ENCODE peak calls at places on chromosomes 12 and 14, in nine cellular contexts. U is kidney; O is fibroblast of lung; Y is CD4-positive, CD25-positive, alpha-beta regulatory T cell; K is IMR-90; P is A549; T is NT2/D1; D is PC-3; A is SJSA1. M is an unnamed sample.

GRCh38 chr14:36604757-36605505 is 22.5 kb upstream of the NKX2-8 start:
- DNase-seq in T (peak), A (no peak), U (no peak), K (peak), Y (peak), D (peak), O (peak), P (peak), M (peak)

GRCh38 chr14:56514663-56515371 is 64.8 kb upstream of the TMEM260 start:
- DNase-seq in P (peak), D (no peak), U (no peak), O (peak), T (no peak), K (peak), Y (no peak), A (no peak), M (peak)

GRCh38 chr12:124743479-124744272 is 120.0 kb downstream of the SCARB1 start:
- DNase-seq in T (no peak), P (no peak), A (no peak), U (no peak), Y (no peak), O (no peak), D (no peak), K (no peak), M (no peak)

GRCh38 chr12:17550011-17550410 is 540.0 kb downstream of the RERGL start:
- DNase-seq in T (no peak), O (no peak), U (no peak), P (no peak), K (no peak), A (no peak), D (no peak), Y (no peak), M (no peak)

GRCh38 chr14:31025335-31026075 is at the start of gene AP4S1:
- DNase-seq in D (peak), P (peak), Y (peak), T (peak), U (peak), A (no peak), O (peak), K (no peak), M (no peak)

GRCh38 chr12:88958961-88959360 is 378.7 kb upstream of the KITLG start:
- DNase-seq in T (no peak), K (no peak), Y (no peak), U (no peak), O (no peak), P (no peak), A (no peak), D (no peak), M (no peak)

GRCh38 chr12:49652921-49653520 is 29.7 kb downstream of the PRPF40B start:
- DNase-seq in O (no peak), D (no peak), T (no peak), A (no peak), Y (no peak), P (no peak), U (peak), K (no peak), M (no peak)

GRCh38 chr14:36556811-36557433 is 25.5 kb downstream of the NKX2-8 start:
- DNase-seq in D (peak), Y (peak), K (peak), A (no peak), O (peak), T (no peak), P (peak), U (no peak), M (peak)

GRCh38 chr12:90250766-90251165 is 542.1 kb upstream of the ATP2B1 start:
- DNase-seq in D (peak), K (no peak), O (peak), A (no peak), Y (no peak), U (no peak), P (no peak), T (no peak), M (peak)

GRCh38 chr12:124564232-124564958 is 3.0 kb downstream of the NCOR2 start:
- DNase-seq in P (no peak), U (peak), Y (no peak), O (no peak), K (no peak), T (no peak), D (no peak), A (no peak), M (no peak)

GRCh38 chr14:106802413-106803364 is 1276.3 kb downstream of the TMEM121 start:
- DNase-seq in P (peak), T (no peak), O (no peak), K (no peak), Y (no peak), A (no peak), D (no peak), U (no peak), M (no peak)

GRCh38 chr14:62027958-62028357 is 265.7 kb downstream of the SNAPC1 start:
- DNase-seq in O (no peak), P (no peak), T (no peak), Y (no peak), D (no peak), A (no peak), U (no peak), K (no peak), M (no peak)

GRCh38 chr12:116562090-116562489 is 2.9 kb downstream of the MAP1LC3B2 start:
- DNase-seq in O (no peak), Y (no peak), T (no peak), A (no peak), K (no peak), D (no peak), U (no peak), P (no peak), M (no peak)

GRCh38 chr14:102029956-102030355 is 56.9 kb downstream of the HSP90AA1 start:
- DNase-seq in D (peak), Y (no peak), O (peak), P (no peak), U (no peak), K (peak), T (no peak), A (no peak), M (peak)

GRCh38 chr12:102824218-102824835 is 92.7 kb downstream of the PAH start:
- DNase-seq in U (peak), O (no peak), A (peak), P (peak), K (peak), D (peak), Y (no peak), T (peak), M (peak)

GRCh38 chr14:99612065-99612736 is 8.2 kb upstream of the CCDC85C start:
- DNase-seq in O (no peak), Y (no peak), K (no peak), P (no peak), D (no peak), T (no peak), A (no peak), U (no peak), M (no peak)

GRCh38 chr12:21527451-21528180 is 1.5 kb downstream of the SPX start:
- DNase-seq in O (peak), K (peak), Y (peak), T (peak), D (peak), U (peak), A (peak), P (peak), M (peak)

GRCh38 chr12:121131941-121132341 is 735 bp upstream of the P2RX7 start:
- DNase-seq in O (no peak), D (no peak), P (no peak), A (no peak), K (no peak), T (no peak), Y (no peak), U (no peak), M (no peak)

GRCh38 chr14:49966304-49966809 is 73.5 kb downstream of the ARF6 start:
- DNase-seq in D (no peak), K (no peak), A (no peak), U (no peak), Y (no peak), O (peak), P (peak), T (no peak), M (no peak)

GRCh38 chr12:104682790-104683279 is 226.1 kb downstream of the CHST11 start:
- DNase-seq in U (no peak), A (no peak), T (no peak), P (no peak), D (no peak), O (no peak), K (no peak), Y (peak), M (no peak)

GRCh38 chr12:5733136-5733755 is 211.8 kb downstream of the ANO2 start:
- DNase-seq in O (no peak), Y (no peak), U (no peak), T (no peak), K (peak), D (no peak), P (no peak), A (no peak), M (no peak)

GRCh38 chr14:96434040-96434439 is 42.1 kb downstream of the AK7 start:
- DNase-seq in K (no peak), A (no peak), Y (no peak), O (no peak), U (no peak), T (no peak), P (no peak), D (no peak), M (no peak)

GRCh38 chr14:22561661-22562579 is 27.1 kb downstream of the DAD1 start:
- DNase-seq in P (no peak), D (no peak), O (no peak), T (no peak), K (no peak), Y (peak), A (no peak), U (no peak), M (no peak)

GRCh38 chr14:92074555-92074954 is 31.8 kb downstream of the ATXN3 start:
- DNase-seq in T (no peak), A (no peak), D (no peak), P (no peak), O (peak), Y (no peak), K (peak), U (no peak), M (peak)

GRCh38 chr14:87888136-87888999 is 104.6 kb downstream of the GALC start:
- DNase-seq in U (no peak), K (no peak), A (no peak), T (peak), D (peak), Y (peak), P (peak), O (peak), M (peak)

GRCh38 chr14:21106191-21106505 is 5.3 kb downstream of the TMEM253 start:
- DNase-seq in O (peak), T (no peak), Y (no peak), K (no peak), P (peak), D (no peak), U (no peak), A (no peak), M (peak)

GRCh38 chr12:128606970-128607369 is 216.8 kb downstream of the SLC15A4 start:
- DNase-seq in Y (no peak), T (no peak), A (no peak), P (no peak), O (no peak), K (no peak), U (no peak), D (no peak), M (no peak)

GRCh38 chr14:104639889-104640548 is 35.4 kb upstream of the TMEM179 start:
- DNase-seq in K (peak), T (peak), D (peak), P (peak), U (peak), A (no peak), O (peak), Y (peak), M (peak)

GRCh38 chr12:5262885-5263284 is 169.0 kb upstream of the NTF3 start:
- DNase-seq in U (no peak), O (no peak), P (no peak), Y (no peak), D (no peak), T (no peak), A (no peak), K (peak), M (no peak)

GRCh38 chr12:19799886-19800602 is 360.8 kb downstream of the AEBP2 start:
- DNase-seq in K (no peak), D (no peak), U (no peak), P (no peak), O (no peak), A (no peak), T (no peak), Y (no peak), M (no peak)

GRCh38 chr12:101666017-101666728 is 31.3 kb upstream of the CHPT1 start:
- DNase-seq in O (no peak), Y (no peak), D (no peak), A (no peak), K (no peak), P (no peak), T (no peak), U (no peak), M (no peak)

DNA sequence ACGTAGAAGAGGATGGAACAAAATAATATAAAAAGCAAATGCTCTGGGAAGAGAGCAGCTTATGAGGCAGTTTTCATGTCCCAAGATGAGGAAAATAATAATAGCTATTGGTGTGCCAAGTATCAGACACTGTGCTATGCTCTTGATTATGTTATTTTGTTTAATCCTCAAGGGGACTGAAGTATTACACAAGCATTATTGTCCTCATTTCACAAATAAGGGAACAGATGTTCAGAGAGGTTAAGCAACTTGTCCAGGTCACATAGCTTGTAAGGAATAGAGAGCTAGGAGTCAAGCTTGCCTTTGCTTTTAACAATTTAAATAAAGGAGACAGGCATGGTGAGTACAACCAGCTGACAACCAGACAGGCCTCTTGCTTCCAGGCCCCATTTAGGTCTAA is 26.9 kb upstream of the LTBP2 start:
- DNase-seq in Y (no peak), U (no peak), A (no peak), T (no peak), O (peak), P (no peak), D (no peak), K (no peak), M (peak)
- H3K4me3 ChIP-seq in Y (no peak), U (no peak), A (no peak), T (no peak), O (no peak), P (no peak), D (no peak), K (no peak), M (no peak)

GRCh38 chr12:57550628-57551549 is 1.0 kb downstream of the KIF5A start:
- DNase-seq in D (no peak), K (no peak), T (no peak), Y (no peak), U (no peak), A (peak), P (no peak), O (no peak), M (no peak)

GRCh38 chr12:57548488-57548887 is 1.4 kb upstream of the KIF5A start:
- DNase-seq in K (no peak), A (peak), O (no peak), Y (no peak), P (no peak), U (no peak), T (no peak), D (no peak), M (no peak)

GRCh38 chr12:57547366-57548315 is 649 bp upstream of the DCTN2 start:
- DNase-seq in D (no peak), P (no peak), O (no peak), U (no peak), T (no peak), Y (no peak), A (no peak), K (no peak), M (no peak)

GRCh38 chr12:57549909-57550627 is at the start of gene KIF5A:
- DNase-seq in Y (peak), T (no peak), U (peak), O (no peak), K (no peak), D (no peak), P (no peak), A (no peak), M (no peak)

DNA sequence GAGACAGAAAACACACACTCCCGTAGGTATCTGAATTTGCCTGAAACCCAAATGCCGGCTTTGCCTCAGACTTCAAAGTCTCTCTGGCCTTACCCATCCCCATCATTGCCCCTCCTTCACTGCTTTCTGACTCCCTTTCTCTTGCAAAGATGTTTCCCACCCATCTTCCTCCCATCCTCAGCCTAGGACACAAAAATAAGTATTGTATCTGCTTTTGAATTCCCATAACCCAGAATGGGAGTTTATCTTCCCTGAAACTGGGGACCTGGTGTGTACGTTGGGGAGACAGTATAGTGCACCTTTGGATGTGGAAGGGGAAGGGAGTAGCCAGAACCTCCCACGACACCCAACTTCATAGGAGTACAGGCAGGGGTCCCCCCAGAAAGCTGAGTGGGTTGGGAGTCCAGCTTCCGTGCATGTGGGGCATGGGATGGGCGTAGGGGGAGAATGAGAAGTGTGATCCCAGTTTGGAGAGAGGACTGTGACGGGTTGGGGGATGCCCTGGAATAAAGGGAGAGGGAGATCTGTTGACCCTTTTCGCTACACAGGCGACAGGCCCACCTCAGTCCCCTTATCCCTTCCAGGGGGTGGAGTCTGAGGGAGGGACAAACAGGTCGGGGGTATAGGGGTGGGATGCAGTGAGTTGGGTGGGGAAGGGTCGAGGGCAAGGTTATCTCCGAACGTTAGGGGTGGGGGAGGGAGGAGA is 488 bp upstream of the KIF5A start:
- DNase-seq in D (no peak), O (no peak), Y (no peak), K (no peak), P (no peak), T (no peak), A (no peak), U (no peak), M (no peak)
- H3K4me3 ChIP-seq in D (no peak), O (no peak), Y (no peak), K (peak), P (peak), T (peak), A (peak), U (peak), M (peak)

DNA sequence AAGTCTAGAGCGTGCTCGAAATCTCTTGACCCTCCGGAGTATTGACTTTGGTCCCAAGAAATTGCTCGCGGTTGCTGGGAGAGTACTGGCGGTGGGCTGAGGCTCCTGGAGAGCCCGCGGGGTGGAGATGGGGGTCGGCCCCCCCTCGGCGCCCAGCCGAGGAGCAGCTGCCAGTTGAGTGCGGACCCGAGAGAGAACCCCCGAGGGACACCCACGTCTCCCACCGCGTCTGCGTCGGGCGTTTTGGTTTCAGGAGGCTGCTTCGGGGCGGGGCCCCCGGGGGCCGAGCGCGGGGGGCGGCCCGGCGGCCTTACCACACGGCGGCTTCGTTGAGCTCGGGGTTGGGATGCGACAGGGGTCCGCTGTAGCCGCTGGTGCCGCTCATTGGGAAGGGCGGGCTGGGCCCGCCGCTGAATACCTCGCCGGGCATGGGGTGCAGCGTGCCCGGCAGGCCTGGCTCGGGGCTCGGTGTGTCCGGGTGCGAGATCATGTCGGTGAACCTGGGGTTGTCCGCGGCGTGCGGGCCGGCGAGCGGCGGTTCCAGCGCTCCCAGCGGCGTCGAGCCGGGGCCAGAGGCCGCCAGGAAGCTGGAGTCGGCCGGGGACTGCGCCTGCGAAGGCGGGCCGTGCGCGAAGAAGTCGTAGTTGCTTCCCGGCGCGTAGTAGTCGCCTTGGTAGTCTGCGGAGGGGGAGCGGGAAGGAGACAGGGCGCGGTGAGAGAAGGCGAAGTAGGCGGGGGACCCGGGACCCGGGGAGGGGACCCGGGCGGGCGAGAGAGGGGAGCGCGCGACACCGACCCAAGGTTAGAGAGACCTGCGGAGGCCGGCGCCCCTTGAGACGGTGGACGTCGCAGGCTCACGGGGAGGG is 8.6 kb downstream of the LHX5 start:
- DNase-seq in D (no peak), U (peak), Y (no peak), P (no peak), O (no peak), A (no peak), K (no peak), T (no peak), M (no peak)
- H3K4me3 ChIP-seq in D (no peak), U (no peak), Y (no peak), P (peak), O (no peak), A (no peak), K (no peak), T (peak), M (no peak)

GRCh38 chr12:12723147-12723680 is 6.0 kb downstream of the CDKN1B start:
- DNase-seq in A (no peak), D (peak), K (peak), T (no peak), Y (peak), P (peak), U (no peak), O (no peak), M (no peak)

GRCh38 chr12:12720637-12721250 is 3.6 kb downstream of the CDKN1B start:
- DNase-seq in U (no peak), Y (peak), P (peak), A (no peak), D (peak), O (no peak), K (no peak), T (no peak), M (no peak)

GRCh38 chr12:12723681-12724420 is 6.7 kb downstream of the CDKN1B start:
- DNase-seq in T (no peak), O (peak), K (peak), D (peak), Y (peak), A (no peak), U (peak), P (peak), M (no peak)

GRCh38 chr12:12721251-12721689 is 4.1 kb downstream of the CDKN1B start:
- DNase-seq in P (peak), D (peak), T (no peak), U (no peak), A (no peak), Y (peak), K (no peak), O (no peak), M (no peak)

GRCh38 chr12:12722351-12723146 is 5.4 kb downstream of the CDKN1B start:
- DNase-seq in O (peak), T (no peak), D (peak), K (peak), P (peak), U (no peak), A (no peak), Y (peak), M (peak)
- H3K4me3 ChIP-seq in O (peak), T (no peak), D (peak), K (peak), P (peak), U (peak), A (peak), Y (peak), M (peak)

GRCh38 chr12:53601296-53601847 is 24.8 kb downstream of the ATF7 start:
- DNase-seq in A (no peak), P (no peak), O (peak), K (no peak), T (no peak), U (peak), D (no peak), Y (no peak), M (no peak)
- H3K4me3 ChIP-seq in A (no peak), P (no peak), O (no peak), K (no peak), T (no peak), U (no peak), D (no peak), Y (no peak), M (no peak)

DNA sequence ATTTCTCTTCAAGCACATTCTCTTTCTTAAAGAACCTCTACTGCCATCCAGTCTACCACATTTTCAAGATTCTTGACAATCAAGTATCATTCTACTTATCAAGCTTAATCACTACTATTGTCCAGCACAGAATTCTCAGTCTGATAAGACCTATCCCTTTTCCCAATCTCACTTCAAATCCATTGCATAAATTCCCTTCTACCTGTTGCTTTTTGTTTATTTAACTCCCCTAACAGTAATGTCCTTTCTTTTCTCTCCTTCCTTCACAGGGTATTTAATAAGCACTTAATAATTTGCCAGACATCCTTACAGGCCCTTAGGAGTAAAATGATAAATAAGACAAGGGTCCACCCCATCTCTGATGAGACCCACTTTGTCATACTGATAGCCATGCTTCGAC is 41.7 kb downstream of the ZFC3H1 start:
- DNase-seq in U (no peak), A (no peak), D (no peak), P (no peak), Y (no peak), O (no peak), K (no peak), T (no peak), M (no peak)
- H3K4me3 ChIP-seq in U (no peak), A (no peak), D (no peak), P (no peak), Y (no peak), O (no peak), K (no peak), T (no peak), M (no peak)

M was measured in fibroblast of mammary gland.